ENCODE peak calls at places on chromosome 9, in ten cellular contexts. L, C, H, M, O, W, P, Y, J and F are unnamed samples. For H3K9me3 and H3K4me1, the result is how much of the 10 kb centered on the place peaks cover.

GRCh38 chr9:33781736-33782135 is 13.6 kb upstream of the PRSS3 start:
- DNase-seq in L (no peak), C (no peak), H (no peak), M (no peak), O (no peak), W (no peak), P (no peak), Y (no peak), J (no peak), F (no peak)

GRCh38 chr9:125429476-125430160 is 168.0 kb downstream of the GAPVD1 start:
- DNase-seq in L (no peak), C (no peak), H (no peak), M (no peak), O (no peak), W (no peak), P (no peak), Y (no peak), J (no peak), F (peak)

GRCh38 chr9:111582888-111583287 is 16.6 kb downstream of the PTGR1 start:
- DNase-seq in L (no peak), C (no peak), H (peak), M (no peak), O (no peak), W (no peak), P (no peak), Y (no peak), J (no peak), F (no peak)

GRCh38 chr9:137460363-137461315 is 1.5 kb upstream of the NSMF start:
- DNase-seq in L (peak), C (peak), H (peak), M (no peak), O (no peak), W (no peak), P (no peak), Y (no peak), J (no peak), F (peak)

GRCh38 chr9:18587988-18588387 is 114.0 kb downstream of the ADAMTSL1 start:
- DNase-seq in L (no peak), C (no peak), H (no peak), M (no peak), O (no peak), W (no peak), P (no peak), Y (peak), J (no peak), F (no peak)

GRCh38 chr9:113600871-113601545 is 137.5 kb downstream of the RGS3 start:
- DNase-seq in L (no peak), C (no peak), H (no peak), M (no peak), O (no peak), W (no peak), P (no peak), Y (no peak), J (no peak), F (no peak)

GRCh38 chr9:28378236-28378635 is 805.0 kb upstream of the C9orf72 start:
- DNase-seq in L (no peak), C (no peak), H (no peak), M (no peak), O (no peak), W (no peak), P (no peak), Y (no peak), J (no peak), F (no peak)

GRCh38 chr9:112601646-112602045 is 115.0 kb downstream of the KIAA1958 start:
- DNase-seq in L (no peak), C (no peak), H (no peak), M (no peak), O (no peak), W (no peak), P (no peak), Y (peak), J (no peak), F (no peak)

GRCh38 chr9:17587113-17587512 is 8.2 kb downstream of the SH3GL2 start:
- DNase-seq in L (no peak), C (no peak), H (no peak), M (no peak), O (no peak), W (no peak), P (no peak), Y (no peak), J (no peak), F (no peak)

GRCh38 chr9:37987467-37987981 is 81.5 kb downstream of the SHB start:
- DNase-seq in L (no peak), C (no peak), H (no peak), M (no peak), O (no peak), W (no peak), P (no peak), Y (no peak), J (no peak), F (peak)

GRCh38 chr9:126695186-126696090 is 81.7 kb downstream of the LMX1B start:
- DNase-seq in L (peak), C (no peak), H (no peak), M (no peak), O (no peak), W (no peak), P (peak), Y (no peak), J (no peak), F (peak)

GRCh38 chr9:136618578-136619547 is 43.9 kb upstream of the EGFL7 start:
- DNase-seq in L (no peak), C (peak), H (no peak), M (no peak), O (peak), W (no peak), P (no peak), Y (no peak), J (no peak), F (peak)

GRCh38 chr9:137971477-137972138 is 94.0 kb downstream of the CACNA1B start:
- DNase-seq in L (no peak), C (peak), H (no peak), M (no peak), O (no peak), W (no peak), P (no peak), Y (no peak), J (no peak), F (no peak)

GRCh38 chr9:17057729-17058128 is 77.1 kb upstream of the CNTLN start:
- DNase-seq in L (no peak), C (no peak), H (no peak), M (no peak), O (no peak), W (no peak), P (no peak), Y (no peak), J (no peak), F (no peak)

GRCh38 chr9:26746357-26747072 is 146.1 kb downstream of the CAAP1 start:
- DNase-seq in L (peak), C (no peak), H (no peak), M (no peak), O (no peak), W (no peak), P (no peak), Y (peak), J (no peak), F (no peak)

GRCh38 chr9:136373300-136374182 is at the start of gene CARD9:
- DNase-seq in L (no peak), C (peak), H (no peak), M (no peak), O (no peak), W (no peak), P (no peak), Y (no peak), J (no peak), F (no peak)

GRCh38 chr9:5510991-5511390 is 660 bp downstream of the PDCD1LG2 start:
- DNase-seq in L (no peak), C (no peak), H (no peak), M (no peak), O (no peak), W (no peak), P (no peak), Y (no peak), J (no peak), F (no peak)

GRCh38 chr9:114085404-114085803 is 7.3 kb upstream of the AMBP start:
- DNase-seq in L (no peak), C (no peak), H (no peak), M (no peak), O (no peak), W (no peak), P (no peak), Y (no peak), J (no peak), F (no peak)

GRCh38 chr9:112861155-112861554 is 29.5 kb downstream of the SLC46A2 start:
- DNase-seq in L (no peak), C (no peak), H (no peak), M (no peak), O (no peak), W (no peak), P (no peak), Y (no peak), J (no peak), F (no peak)

GRCh38 chr9:87592554-87593394 is 95.1 kb downstream of the DAPK1 start:
- DNase-seq in L (no peak), C (peak), H (peak), M (no peak), O (no peak), W (no peak), P (no peak), Y (peak), J (peak), F (peak)

GRCh38 chr9:79257671-79258410 is 313.9 kb upstream of the TLE4 start:
- DNase-seq in L (peak), C (no peak), H (no peak), M (no peak), O (no peak), W (no peak), P (peak), Y (no peak), J (no peak), F (no peak)

GRCh38 chr9:90140131-90140818 is 502.3 kb downstream of the DIRAS2 start:
- DNase-seq in L (no peak), C (peak), H (no peak), M (no peak), O (no peak), W (no peak), P (no peak), Y (no peak), J (no peak), F (no peak)

GRCh38 chr9:74760031-74760700 is 127.6 kb downstream of the TRPM6 start:
- DNase-seq in L (no peak), C (no peak), H (no peak), M (no peak), O (no peak), W (no peak), P (no peak), Y (peak), J (no peak), F (no peak)

GRCh38 chr9:103152473-103152872 is 157.3 kb downstream of the CYLC2 start:
- DNase-seq in L (no peak), C (no peak), H (no peak), M (no peak), O (no peak), W (no peak), P (peak), Y (no peak), J (no peak), F (no peak)

GRCh38 chr9:117677578-117677977 is 26.6 kb upstream of the TLR4 start:
- DNase-seq in L (no peak), C (no peak), H (no peak), M (no peak), O (no peak), W (no peak), P (no peak), Y (no peak), J (no peak), F (no peak)

GRCh38 chr9:111065414-111065813 is 27.1 kb upstream of the LPAR1 start:
- DNase-seq in L (no peak), C (no peak), H (no peak), M (no peak), O (no peak), W (no peak), P (no peak), Y (no peak), J (no peak), F (no peak)

GRCh38 chr9:20511680-20512079 is 110.6 kb downstream of the MLLT3 start:
- DNase-seq in L (no peak), C (no peak), H (no peak), M (no peak), O (no peak), W (no peak), P (no peak), Y (no peak), J (no peak), F (no peak)

GRCh38 chr9:136239135-136239962 is 6.3 kb downstream of the QSOX2 start:
- DNase-seq in L (no peak), C (no peak), H (no peak), M (no peak), O (no peak), W (no peak), P (no peak), Y (no peak), J (no peak), F (no peak)

GRCh38 chr9:112533660-112534059 is 47.0 kb downstream of the KIAA1958 start:
- DNase-seq in L (no peak), C (no peak), H (no peak), M (no peak), O (no peak), W (no peak), P (no peak), Y (no peak), J (no peak), F (no peak)

GRCh38 chr9:12141422-12141821 is 551.8 kb upstream of the TYRP1 start:
- DNase-seq in L (no peak), C (no peak), H (no peak), M (no peak), O (no peak), W (no peak), P (peak), Y (no peak), J (no peak), F (no peak)
- H3K9me3 ChIP-seq in L (under half), C (under half), H (under half), M (under half), O (under half), W (under half), P (under half), Y (under half), J (under half), F (under half)

GRCh38 chr9:124394167-124394566 is 21.1 kb downstream of the PSMB7 start:
- DNase-seq in L (no peak), C (no peak), H (no peak), M (no peak), O (no peak), W (no peak), P (no peak), Y (no peak), J (no peak), F (no peak)

GRCh38 chr9:124398191-124398590 is 17.1 kb downstream of the PSMB7 start:
- DNase-seq in L (no peak), C (no peak), H (no peak), M (no peak), O (no peak), W (no peak), P (peak), Y (no peak), J (no peak), F (no peak)

GRCh38 chr9:124392855-124393460 is 22.3 kb downstream of the PSMB7 start:
- DNase-seq in L (peak), C (no peak), H (peak), M (no peak), O (no peak), W (no peak), P (peak), Y (peak), J (peak), F (no peak)

GRCh38 chr9:124394596-124394995 is 20.6 kb downstream of the PSMB7 start:
- DNase-seq in L (no peak), C (no peak), H (no peak), M (no peak), O (no peak), W (no peak), P (no peak), Y (no peak), J (no peak), F (no peak)

DNA sequence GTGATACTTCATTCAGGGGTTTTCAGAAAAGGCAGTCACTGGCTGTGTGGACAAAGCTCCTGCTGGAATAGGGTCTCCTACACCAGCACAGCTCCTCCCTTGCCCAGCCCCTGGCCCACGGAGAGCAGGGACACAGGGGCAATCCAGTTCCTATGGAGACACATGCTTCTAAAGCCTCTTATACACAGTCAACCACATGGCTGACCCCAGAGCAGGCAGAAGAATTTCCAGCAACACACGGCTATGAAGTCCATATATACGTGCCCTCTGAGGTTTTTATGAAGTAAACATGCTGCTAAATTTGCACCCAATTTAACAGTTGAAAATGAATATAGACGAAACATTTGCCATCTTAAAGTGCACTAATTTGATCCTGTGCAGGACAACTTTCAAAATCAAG is 19.4 kb downstream of the PSMB7 start:
- DNase-seq in L (no peak), C (no peak), H (no peak), M (no peak), O (no peak), W (no peak), P (no peak), Y (no peak), J (no peak), F (no peak)
- H3K4me1 ChIP-seq in L (under half), C (under half), H (under half), M (under half), O (under half), W (under half), P (half or more), Y (half or more), J (under half), F (under half)

GRCh38 chr9:40913096-40913719 is 215.3 kb downstream of the FOXD4L6 start:
- DNase-seq in L (no peak), C (no peak), H (no peak), M (no peak), O (no peak), W (no peak), P (no peak), Y (no peak), J (no peak), F (no peak)
- H3K9me3 ChIP-seq in L (half or more), C (under half), H (under half), M (half or more), O (half or more), W (half or more), P (half or more), Y (half or more), J (under half), F (under half)

GRCh38 chr9:129701054-129701453 is 35.6 kb downstream of the PRRX2 start:
- DNase-seq in L (no peak), C (no peak), H (no peak), M (no peak), O (no peak), W (no peak), P (no peak), Y (no peak), J (no peak), F (no peak)

GRCh38 chr9:129696803-129697110 is 31.3 kb downstream of the PRRX2 start:
- DNase-seq in L (no peak), C (no peak), H (no peak), M (no peak), O (no peak), W (no peak), P (no peak), Y (no peak), J (no peak), F (no peak)

GRCh38 chr9:129697111-129697955 is 31.9 kb downstream of the PRRX2 start:
- DNase-seq in L (peak), C (peak), H (peak), M (no peak), O (no peak), W (no peak), P (peak), Y (peak), J (peak), F (peak)

GRCh38 chr9:129695870-129696269 is 30.4 kb downstream of the PRRX2 start:
- DNase-seq in L (no peak), C (no peak), H (no peak), M (no peak), O (no peak), W (no peak), P (no peak), Y (no peak), J (no peak), F (no peak)

GRCh38 chr9:129697956-129698757 is 32.7 kb downstream of the PRRX2 start:
- DNase-seq in L (peak), C (peak), H (no peak), M (no peak), O (no peak), W (no peak), P (peak), Y (peak), J (no peak), F (peak)
- H3K4me1 ChIP-seq in L (under half), C (half or more), H (under half), M (under half), O (under half), W (under half), P (under half), Y (under half), J (under half), F (under half)

DNA sequence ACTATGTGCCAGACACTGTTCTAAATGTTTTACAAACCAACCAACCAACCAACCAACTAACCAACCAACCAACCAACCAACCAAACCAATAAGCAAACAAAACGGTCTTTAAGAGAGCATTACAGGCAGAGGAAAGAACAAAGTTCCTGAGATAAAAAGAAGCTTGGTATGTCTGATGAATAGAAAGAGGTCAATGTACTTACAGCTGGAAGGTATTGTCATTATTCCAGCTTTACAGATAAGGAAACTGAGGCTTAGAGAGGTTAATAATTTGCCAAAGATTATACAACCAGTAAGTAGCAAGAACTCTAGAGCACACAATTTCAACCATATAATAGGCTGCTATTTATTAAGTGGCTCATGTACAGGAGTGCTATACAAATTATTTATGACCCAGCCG is 29.7 kb downstream of the C9orf57 start:
- DNase-seq in L (no peak), C (no peak), H (no peak), M (no peak), O (no peak), W (no peak), P (no peak), Y (no peak), J (no peak), F (no peak)
- H3K9me3 ChIP-seq in L (under half), C (under half), H (under half), M (under half), O (under half), W (under half), P (under half), Y (under half), J (under half), F (under half)

GRCh38 chr9:131682261-131682660 is 57.6 kb downstream of the RAPGEF1 start:
- DNase-seq in L (no peak), C (no peak), H (no peak), M (no peak), O (no peak), W (no peak), P (no peak), Y (no peak), J (no peak), F (no peak)
- H3K4me1 ChIP-seq in L (under half), C (half or more), H (under half), M (under half), O (under half), W (under half), P (under half), Y (under half), J (under half), F (under half)